ENCODE peak calls at places on chromosomes 12 and 14, in six cellular contexts. One of them, this sample, is unnamed.

GRCh38 chr12:69343885-69344612 is 4.1 kb upstream of the LYZ start:
- DNase-seq in sigmoid colon: no peak
- DNase-seq in IMR-90: no peak
- DNase-seq in transverse colon: no peak
- DNase-seq in right lobe of liver: no peak
- DNase-seq in prostate gland: no peak
- DNase-seq in this sample: no peak

GRCh38 chr12:124577986-124578385 is 10.6 kb upstream of the NCOR2 start:
- DNase-seq in sigmoid colon: no peak
- DNase-seq in IMR-90: no peak
- DNase-seq in transverse colon: no peak
- DNase-seq in right lobe of liver: no peak
- DNase-seq in prostate gland: peak; percentile 51
- DNase-seq in this sample: no peak

GRCh38 chr14:41749425-41749824 is 142.7 kb downstream of the LRFN5 start:
- DNase-seq in sigmoid colon: no peak
- DNase-seq in IMR-90: no peak
- DNase-seq in transverse colon: no peak
- DNase-seq in right lobe of liver: no peak
- DNase-seq in prostate gland: no peak
- DNase-seq in this sample: no peak

GRCh38 chr12:81369175-81369574 is 291.3 kb downstream of the ACSS3 start:
- DNase-seq in sigmoid colon: no peak
- DNase-seq in IMR-90: no peak
- DNase-seq in transverse colon: no peak
- DNase-seq in right lobe of liver: no peak
- DNase-seq in prostate gland: no peak
- DNase-seq in this sample: no peak

GRCh38 chr12:21819236-21819635 is 44.7 kb upstream of the KCNJ8 start:
- DNase-seq in sigmoid colon: no peak
- DNase-seq in IMR-90: peak; percentile 63
- DNase-seq in transverse colon: no peak
- DNase-seq in right lobe of liver: no peak
- DNase-seq in prostate gland: no peak
- DNase-seq in this sample: no peak

GRCh38 chr12:98320026-98320425 is 195.4 kb upstream of the TMPO start:
- DNase-seq in sigmoid colon: no peak
- DNase-seq in IMR-90: peak; percentile 6
- DNase-seq in transverse colon: no peak
- DNase-seq in right lobe of liver: no peak
- DNase-seq in prostate gland: no peak
- DNase-seq in this sample: no peak

GRCh38 chr12:90690120-90690519 is 264.9 kb downstream of the CCER1 start:
- DNase-seq in sigmoid colon: no peak
- DNase-seq in IMR-90: no peak
- DNase-seq in transverse colon: no peak
- DNase-seq in right lobe of liver: no peak
- DNase-seq in prostate gland: no peak
- DNase-seq in this sample: no peak

GRCh38 chr12:40032433-40033259 is 73.2 kb downstream of the SLC2A13 start:
- DNase-seq in sigmoid colon: no peak
- DNase-seq in IMR-90: no peak
- DNase-seq in transverse colon: no peak
- DNase-seq in right lobe of liver: no peak
- DNase-seq in prostate gland: no peak
- DNase-seq in this sample: no peak

GRCh38 chr14:53841109-53842099 is 115.2 kb downstream of the BMP4 start:
- DNase-seq in sigmoid colon: no peak
- DNase-seq in IMR-90: no peak
- DNase-seq in transverse colon: no peak
- DNase-seq in right lobe of liver: no peak
- DNase-seq in prostate gland: no peak
- DNase-seq in this sample: no peak

GRCh38 chr12:54683388-54683787 is 35.2 kb upstream of the DCD start:
- DNase-seq in sigmoid colon: no peak
- DNase-seq in IMR-90: no peak
- DNase-seq in transverse colon: no peak
- DNase-seq in right lobe of liver: no peak
- DNase-seq in prostate gland: no peak
- DNase-seq in this sample: no peak

GRCh38 chr12:19654630-19655384 is 215.5 kb downstream of the AEBP2 start:
- DNase-seq in sigmoid colon: no peak
- DNase-seq in IMR-90: peak; percentile 84
- DNase-seq in transverse colon: no peak
- DNase-seq in right lobe of liver: no peak
- DNase-seq in prostate gland: no peak
- DNase-seq in this sample: no peak

GRCh38 chr14:105536691-105537579 is 10.6 kb downstream of the TMEM121 start:
- DNase-seq in sigmoid colon: peak; percentile 48
- DNase-seq in IMR-90: no peak
- DNase-seq in transverse colon: no peak
- DNase-seq in right lobe of liver: no peak
- DNase-seq in prostate gland: peak; percentile 60
- DNase-seq in this sample: no peak

GRCh38 chr12:100267603-100268281 is 765 bp downstream of the SCYL2 start:
- DNase-seq in sigmoid colon: no peak
- DNase-seq in IMR-90: peak; percentile 37
- DNase-seq in transverse colon: no peak
- DNase-seq in right lobe of liver: no peak
- DNase-seq in prostate gland: peak; percentile 17
- DNase-seq in this sample: no peak

DNA sequence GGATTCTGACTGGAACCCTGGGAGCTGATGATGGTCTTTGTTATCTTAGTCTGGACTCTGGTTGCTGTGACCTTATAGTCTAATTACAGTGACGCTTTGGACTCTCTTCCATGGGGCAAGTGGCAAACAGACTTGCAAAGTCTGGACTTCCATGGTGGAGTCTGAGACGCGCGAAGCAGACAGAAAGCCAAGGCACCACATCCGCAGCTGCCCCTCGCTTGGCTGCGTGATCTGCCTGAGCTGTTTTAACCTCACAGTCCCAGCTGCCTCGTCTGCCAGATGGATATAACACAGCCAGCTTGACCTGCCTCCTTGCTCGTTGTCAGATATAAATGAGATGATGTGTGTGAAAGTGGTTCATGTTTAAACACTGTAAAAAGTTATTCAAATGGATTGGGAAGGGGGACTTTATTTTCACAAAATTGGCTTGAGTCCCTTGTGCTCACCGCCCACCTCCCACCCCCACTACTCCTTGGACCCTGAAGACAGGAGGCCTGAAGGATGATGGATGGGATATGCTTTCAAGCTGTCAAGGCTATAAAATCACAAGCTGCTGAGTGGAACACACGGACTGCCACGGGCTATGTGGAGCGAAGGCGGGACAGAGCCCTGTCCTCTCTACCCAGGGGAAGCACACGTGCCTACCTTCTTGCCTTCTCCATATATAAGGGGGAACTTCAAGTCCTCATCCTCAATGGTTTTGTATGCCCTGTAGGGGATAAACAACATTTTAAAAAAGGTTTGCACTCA is 226.8 kb downstream of the MON2 start:
- DNase-seq in sigmoid colon: no peak
- DNase-seq in IMR-90: peak; percentile 49
- DNase-seq in transverse colon: no peak
- DNase-seq in right lobe of liver: no peak
- DNase-seq in prostate gland: no peak
- DNase-seq in this sample: no peak
- H3K27ac ChIP-seq in sigmoid colon: peak overlapping the region; percentile 4
- H3K27ac ChIP-seq in IMR-90: peak overlapping the region; percentile 63
- H3K27ac ChIP-seq in transverse colon: no peak overlapping the region
- H3K27ac ChIP-seq in right lobe of liver: no peak overlapping the region
- H3K27ac ChIP-seq in prostate gland: no peak overlapping the region
- H3K27ac ChIP-seq in this sample: no peak overlapping the region

DNA sequence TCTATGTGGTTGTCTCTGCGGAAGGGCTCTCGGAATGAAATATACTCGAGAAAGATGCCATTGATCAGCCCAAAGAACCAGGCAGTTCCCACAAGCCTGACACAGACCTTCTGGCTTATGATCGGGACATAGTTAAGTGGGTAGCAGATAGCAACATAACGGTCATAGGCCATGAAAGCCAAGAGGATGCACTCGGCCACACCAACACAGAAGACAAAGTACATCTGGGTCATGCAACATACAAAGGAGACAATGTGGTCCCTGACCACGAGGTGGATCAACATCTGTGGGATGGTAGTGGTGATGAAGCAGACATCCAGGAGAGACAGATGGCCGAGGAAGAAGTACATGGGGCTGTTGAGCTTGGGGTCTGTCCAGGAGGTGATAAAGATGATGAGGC is 326 bp downstream of the OR10AD1 start:
- DNase-seq in sigmoid colon: no peak
- DNase-seq in IMR-90: no peak
- DNase-seq in transverse colon: no peak
- DNase-seq in right lobe of liver: no peak
- DNase-seq in prostate gland: no peak
- DNase-seq in this sample: no peak
- TF ChIP-seq POLR2A in sigmoid colon: no peak
- TF ChIP-seq POLR2A in IMR-90: no peak
- TF ChIP-seq POLR2A in transverse colon: no peak
- TF ChIP-seq POLR2A in right lobe of liver: no peak
- TF ChIP-seq POLR2A in prostate gland: no peak
- TF ChIP-seq POLR2A in this sample: no peak

DNA sequence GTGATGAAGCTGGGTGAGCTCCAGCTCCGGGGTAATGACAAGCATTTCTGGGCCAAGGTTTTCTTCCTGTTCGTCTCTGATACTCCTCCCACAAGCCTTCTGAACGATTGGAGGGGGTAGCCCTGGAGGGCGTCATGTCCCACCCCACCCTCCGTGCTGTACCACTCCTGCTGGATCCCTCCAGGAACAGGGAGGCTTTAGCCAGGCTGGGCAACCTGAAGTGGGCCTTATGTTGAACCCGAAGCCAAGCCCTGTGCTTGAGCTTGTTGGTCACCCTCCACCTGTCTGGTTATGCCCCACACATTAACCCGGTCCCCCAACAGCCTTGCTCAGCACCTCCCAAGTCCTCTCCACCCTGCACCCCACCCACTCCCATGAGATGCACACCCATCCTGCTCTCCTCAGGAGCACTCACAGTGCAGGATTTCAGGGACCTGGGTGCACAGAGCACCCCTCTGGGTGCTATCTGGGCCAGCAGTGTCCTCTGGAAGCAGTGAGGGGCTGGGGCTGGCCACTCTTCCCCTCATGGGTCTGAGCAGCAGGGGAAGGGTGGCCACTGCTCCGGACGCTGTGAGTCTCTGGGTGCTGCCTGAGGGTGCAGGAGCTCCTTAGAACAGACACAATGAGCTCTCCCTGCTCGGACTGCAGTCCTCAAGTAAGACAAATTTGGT is 6.8 kb upstream of the KRT83 start:
- DNase-seq in sigmoid colon: peak; percentile 53
- DNase-seq in IMR-90: no peak
- DNase-seq in transverse colon: no peak
- DNase-seq in right lobe of liver: no peak
- DNase-seq in prostate gland: no peak
- DNase-seq in this sample: no peak
- H3K27ac ChIP-seq in sigmoid colon: no peak overlapping the region
- H3K27ac ChIP-seq in IMR-90: no peak overlapping the region
- H3K27ac ChIP-seq in transverse colon: no peak overlapping the region
- H3K27ac ChIP-seq in right lobe of liver: no peak overlapping the region
- H3K27ac ChIP-seq in prostate gland: no peak overlapping the region
- H3K27ac ChIP-seq in this sample: no peak overlapping the region

DNA sequence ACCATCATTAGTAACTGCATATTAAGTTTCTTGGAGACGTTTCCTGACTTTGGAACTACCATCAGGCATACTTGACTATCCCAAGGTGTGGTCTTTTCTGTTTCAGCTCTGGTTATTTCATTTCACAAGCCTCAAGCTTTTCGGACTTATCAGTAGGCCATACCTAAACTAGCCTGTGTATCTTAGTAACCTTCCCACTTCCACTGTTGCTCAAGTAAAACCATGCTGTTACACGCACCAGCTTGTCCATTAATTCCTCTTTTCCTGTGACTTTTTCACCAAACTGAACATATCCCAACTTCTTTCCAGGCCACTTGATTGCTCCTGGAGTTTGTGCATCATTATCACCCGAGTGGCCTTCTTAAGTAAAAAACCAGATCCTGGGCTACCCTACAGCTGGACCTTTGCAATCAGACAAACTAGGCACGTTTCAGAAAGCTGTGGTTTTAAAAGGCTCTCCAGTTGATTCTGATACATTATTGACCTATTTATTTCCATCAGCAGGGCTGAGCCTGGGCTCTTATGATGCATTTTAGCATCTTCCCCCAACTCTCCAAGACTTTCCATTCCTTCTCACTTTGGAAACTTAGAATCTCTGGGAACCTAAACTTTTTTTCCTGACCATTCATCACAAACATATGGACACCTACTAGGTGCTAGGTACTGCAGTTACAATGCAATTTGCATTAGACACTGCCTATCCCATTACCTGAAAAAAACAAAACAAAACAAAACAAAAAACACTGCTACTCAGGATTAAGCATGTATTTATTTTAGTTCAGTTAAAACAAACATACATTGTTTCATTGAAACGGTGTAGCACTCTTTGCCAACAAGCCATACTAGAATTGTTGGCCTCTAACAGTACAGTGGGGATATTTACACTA is 14.9 kb downstream of the SLC38A2 start:
- DNase-seq in sigmoid colon: no peak
- DNase-seq in IMR-90: peak; percentile 93
- DNase-seq in transverse colon: no peak
- DNase-seq in right lobe of liver: no peak
- DNase-seq in prostate gland: no peak
- DNase-seq in this sample: no peak
- TF ChIP-seq POLR2A in sigmoid colon: no peak
- TF ChIP-seq POLR2A in IMR-90: peak; percentile 78
- TF ChIP-seq POLR2A in transverse colon: no peak
- TF ChIP-seq POLR2A in right lobe of liver: peak; percentile 77
- TF ChIP-seq POLR2A in prostate gland: no peak
- TF ChIP-seq POLR2A in this sample: no peak

GRCh38 chr12:109279525-109279924 is 29.6 kb downstream of the FOXN4 start:
- DNase-seq in sigmoid colon: no peak
- DNase-seq in IMR-90: no peak
- DNase-seq in transverse colon: no peak
- DNase-seq in right lobe of liver: no peak
- DNase-seq in prostate gland: no peak
- DNase-seq in this sample: no peak

GRCh38 chr12:109277899-109278762 is 31.0 kb downstream of the FOXN4 start:
- DNase-seq in sigmoid colon: no peak
- DNase-seq in IMR-90: peak; percentile 12
- DNase-seq in transverse colon: no peak
- DNase-seq in right lobe of liver: no peak
- DNase-seq in prostate gland: peak; percentile 23
- DNase-seq in this sample: no peak

GRCh38 chr12:109278912-109279311 is 30.2 kb downstream of the FOXN4 start:
- DNase-seq in sigmoid colon: no peak
- DNase-seq in IMR-90: no peak
- DNase-seq in transverse colon: no peak
- DNase-seq in right lobe of liver: peak; percentile 37
- DNase-seq in prostate gland: no peak
- DNase-seq in this sample: no peak

GRCh38 chr12:109284392-109284791 is 24.7 kb downstream of the FOXN4 start:
- DNase-seq in sigmoid colon: no peak
- DNase-seq in IMR-90: no peak
- DNase-seq in transverse colon: no peak
- DNase-seq in right lobe of liver: no peak
- DNase-seq in prostate gland: no peak
- DNase-seq in this sample: no peak

GRCh38 chr12:109281452-109281851 is 27.6 kb downstream of the FOXN4 start:
- DNase-seq in sigmoid colon: no peak
- DNase-seq in IMR-90: no peak
- DNase-seq in transverse colon: no peak
- DNase-seq in right lobe of liver: no peak
- DNase-seq in prostate gland: no peak
- DNase-seq in this sample: no peak
- H3K27ac ChIP-seq in sigmoid colon: no peak overlapping the region
- H3K27ac ChIP-seq in IMR-90: no peak overlapping the region
- H3K27ac ChIP-seq in transverse colon: no peak overlapping the region
- H3K27ac ChIP-seq in right lobe of liver: no peak overlapping the region
- H3K27ac ChIP-seq in prostate gland: no peak overlapping the region
- H3K27ac ChIP-seq in this sample: no peak overlapping the region

GRCh38 chr12:102119674-102120563 is at the start of the genes NUP37 and PARPBP:
- DNase-seq in sigmoid colon: peak; percentile 94
- DNase-seq in IMR-90: peak; percentile 81
- DNase-seq in transverse colon: peak; percentile 91
- DNase-seq in right lobe of liver: peak; percentile 91
- DNase-seq in prostate gland: peak; percentile 77
- DNase-seq in this sample: peak; percentile 93
- TF ChIP-seq POLR2A in sigmoid colon: peak; percentile 47
- TF ChIP-seq POLR2A in IMR-90: peak; percentile 77
- TF ChIP-seq POLR2A in transverse colon: peak; percentile 71
- TF ChIP-seq POLR2A in right lobe of liver: peak; percentile 43
- TF ChIP-seq POLR2A in prostate gland: peak; percentile 31
- TF ChIP-seq POLR2A in this sample: peak; percentile 33

This sample was measured in Peyer's patch.